ENCODE peak calls at places on chromosomes 1 and 21, in eight cellular contexts. H, P, C, L, K, T, I and Z are unnamed samples.

GRCh38 chr1:152109231-152109997 is 5.8 kb downstream of the TCHH start:
- DNase-seq in H (no peak), P (no peak), C (no peak), L (no peak), K (no peak), T (no peak), I (no peak), Z (no peak)

GRCh38 chr1:100924212-100924611 is 28.3 kb downstream of the SLC30A7 start:
- DNase-seq in H (peak), P (no peak), C (no peak), L (no peak), K (no peak), T (peak), I (no peak), Z (no peak)

GRCh38 chr1:225999912-226000337 is 782 bp upstream of the SDE2 start:
- DNase-seq in H (no peak), P (no peak), C (no peak), L (no peak), K (no peak), T (no peak), I (no peak), Z (peak)

GRCh38 chr1:12525311-12526181 is 92.5 kb downstream of the DHRS3 start:
- DNase-seq in H (no peak), P (peak), C (no peak), L (peak), K (peak), T (no peak), I (peak), Z (no peak)

GRCh38 chr1:15188145-15188544 is 34.6 kb downstream of the TMEM51 start:
- DNase-seq in H (no peak), P (no peak), C (no peak), L (peak), K (no peak), T (no peak), I (no peak), Z (no peak)

GRCh38 chr1:165075725-165076370 is 280.7 kb downstream of the LMX1A start:
- DNase-seq in H (no peak), P (no peak), C (no peak), L (no peak), K (no peak), T (peak), I (no peak), Z (no peak)

GRCh38 chr1:42993631-42994121 is 35.0 kb upstream of the SLC2A1 start:
- DNase-seq in H (no peak), P (no peak), C (no peak), L (no peak), K (peak), T (no peak), I (no peak), Z (no peak)

GRCh38 chr1:246567258-246568235 is 1.3 kb downstream of the CNST start:
- DNase-seq in H (no peak), P (no peak), C (peak), L (no peak), K (no peak), T (peak), I (no peak), Z (no peak)

GRCh38 chr1:225874431-225874830 is 7.7 kb downstream of the TMEM63A start:
- DNase-seq in H (no peak), P (no peak), C (no peak), L (no peak), K (no peak), T (no peak), I (no peak), Z (no peak)

GRCh38 chr1:201527879-201528278 is 11.0 kb upstream of the NAV1 start:
- DNase-seq in H (no peak), P (no peak), C (no peak), L (no peak), K (no peak), T (no peak), I (no peak), Z (no peak)

GRCh38 chr1:184283999-184284398 is 102.8 kb upstream of the C1orf21 start:
- DNase-seq in H (no peak), P (peak), C (no peak), L (no peak), K (peak), T (no peak), I (no peak), Z (no peak)

GRCh38 chr1:104172243-104172681 is 422.6 kb downstream of the AMY1C start:
- DNase-seq in H (no peak), P (no peak), C (no peak), L (peak), K (no peak), T (no peak), I (peak), Z (no peak)

GRCh38 chr1:64245495-64245894 is 42.1 kb downstream of the UBE2U start:
- DNase-seq in H (no peak), P (no peak), C (no peak), L (no peak), K (no peak), T (no peak), I (no peak), Z (no peak)

GRCh38 chr21:41664881-41665765 is 101.7 kb downstream of the RIPK4 start:
- DNase-seq in H (no peak), P (no peak), C (peak), L (no peak), K (no peak), T (no peak), I (no peak), Z (no peak)

GRCh38 chr1:242425232-242425631 is 99.3 kb downstream of the PLD5 start:
- DNase-seq in H (no peak), P (no peak), C (no peak), L (no peak), K (no peak), T (peak), I (no peak), Z (no peak)

GRCh38 chr21:45331521-45332257 is 44.0 kb upstream of the POFUT2 start:
- DNase-seq in H (no peak), P (no peak), C (no peak), L (peak), K (peak), T (no peak), I (no peak), Z (no peak)

GRCh38 chr1:244836135-244836521 is 670 bp downstream of the COX20 start:
- DNase-seq in H (no peak), P (no peak), C (no peak), L (no peak), K (no peak), T (no peak), I (no peak), Z (no peak)

GRCh38 chr1:24490101-24490781 is 12.4 kb upstream of the RCAN3 start:
- DNase-seq in H (no peak), P (no peak), C (no peak), L (no peak), K (no peak), T (no peak), I (no peak), Z (no peak)

GRCh38 chr1:200491097-200491496 is 81.3 kb upstream of the ZNF281 start:
- DNase-seq in H (no peak), P (no peak), C (no peak), L (no peak), K (no peak), T (no peak), I (no peak), Z (no peak)

DNA sequence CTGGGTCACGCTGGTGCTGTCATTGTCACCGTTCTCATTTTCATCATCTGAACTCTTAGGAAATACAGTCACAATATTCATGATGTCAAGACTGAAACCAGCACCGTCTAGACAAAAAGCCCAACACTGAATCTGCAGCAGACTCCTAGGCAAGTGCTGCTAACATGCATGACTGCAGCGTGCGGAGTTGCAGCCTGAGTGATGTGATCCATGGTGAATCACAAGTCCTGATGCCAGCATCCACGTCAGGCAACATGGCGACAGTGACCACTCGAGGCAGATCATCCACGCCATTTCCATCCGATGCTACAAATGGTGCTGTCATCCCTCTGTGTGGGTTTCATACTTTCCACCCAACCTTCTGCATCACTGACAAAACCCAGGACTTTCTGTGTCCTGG is 37.7 kb downstream of the MRPL37 start:
- DNase-seq in H (no peak), P (no peak), C (no peak), L (no peak), K (no peak), T (no peak), I (no peak), Z (no peak)
- TF ChIP-seq CTCF in H (no peak), P (no peak), C (no peak), L (no peak), K (no peak), T (no peak), I (no peak), Z (no peak)

DNA sequence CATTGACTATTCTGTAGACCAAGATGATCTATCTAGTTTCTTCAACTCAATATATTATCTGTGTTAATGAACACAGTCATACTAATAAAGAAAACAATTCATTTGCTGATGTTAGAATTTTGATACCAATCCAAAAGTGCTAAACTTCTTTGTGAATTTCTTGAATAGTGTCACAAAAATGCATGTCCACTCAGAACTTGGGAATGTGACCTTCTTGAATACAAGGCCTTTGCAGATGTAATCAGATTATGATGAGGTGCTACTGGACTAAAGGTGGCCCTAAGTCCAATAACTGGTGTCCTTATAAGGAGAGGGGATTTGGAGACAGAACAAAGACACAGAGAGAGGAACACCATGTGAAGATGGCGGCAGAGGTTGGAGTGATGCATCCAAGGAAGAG is 305.8 kb upstream of the ZP4 start:
- DNase-seq in H (no peak), P (no peak), C (no peak), L (no peak), K (no peak), T (no peak), I (no peak), Z (no peak)
- H3K4me3 ChIP-seq in H (no peak), P (no peak), C (no peak), L (no peak), K (no peak), T (no peak), I (no peak), Z (no peak)

GRCh38 chr1:196308171-196308570 is 300.1 kb downstream of the KCNT2 start:
- DNase-seq in H (no peak), P (no peak), C (no peak), L (no peak), K (no peak), T (no peak), I (no peak), Z (no peak)

GRCh38 chr1:196306421-196306820 is 301.8 kb downstream of the KCNT2 start:
- DNase-seq in H (no peak), P (no peak), C (no peak), L (no peak), K (no peak), T (peak), I (no peak), Z (no peak)

GRCh38 chr1:196305216-196305615 is 303.0 kb downstream of the KCNT2 start:
- DNase-seq in H (no peak), P (no peak), C (no peak), L (no peak), K (no peak), T (no peak), I (no peak), Z (no peak)

GRCh38 chr1:196312739-196313138 is 295.5 kb downstream of the KCNT2 start:
- DNase-seq in H (no peak), P (no peak), C (no peak), L (no peak), K (no peak), T (no peak), I (no peak), Z (no peak)

DNA sequence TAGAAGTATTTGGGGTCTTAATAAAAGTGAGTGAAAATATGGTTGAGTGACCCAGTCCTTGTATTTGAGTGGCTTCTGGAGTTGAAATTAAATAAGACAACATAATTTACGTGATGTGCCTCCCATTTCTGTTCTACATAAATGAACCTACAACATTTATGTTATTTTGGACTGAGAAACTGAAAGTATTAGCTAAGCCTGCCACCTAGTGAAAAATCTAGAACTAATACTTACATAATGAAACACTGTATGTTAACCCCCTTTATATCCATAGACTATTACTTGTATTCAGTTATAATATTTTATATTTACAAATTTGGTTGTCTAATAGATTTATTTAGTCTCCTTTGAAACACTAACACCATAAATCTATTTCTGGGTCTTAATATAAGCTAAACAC is 298.9 kb downstream of the KCNT2 start:
- DNase-seq in H (no peak), P (no peak), C (no peak), L (no peak), K (no peak), T (peak), I (no peak), Z (no peak)
- TF ChIP-seq CTCF in H (no peak), P (no peak), C (no peak), L (no peak), K (peak), T (no peak), I (no peak), Z (no peak)

DNA sequence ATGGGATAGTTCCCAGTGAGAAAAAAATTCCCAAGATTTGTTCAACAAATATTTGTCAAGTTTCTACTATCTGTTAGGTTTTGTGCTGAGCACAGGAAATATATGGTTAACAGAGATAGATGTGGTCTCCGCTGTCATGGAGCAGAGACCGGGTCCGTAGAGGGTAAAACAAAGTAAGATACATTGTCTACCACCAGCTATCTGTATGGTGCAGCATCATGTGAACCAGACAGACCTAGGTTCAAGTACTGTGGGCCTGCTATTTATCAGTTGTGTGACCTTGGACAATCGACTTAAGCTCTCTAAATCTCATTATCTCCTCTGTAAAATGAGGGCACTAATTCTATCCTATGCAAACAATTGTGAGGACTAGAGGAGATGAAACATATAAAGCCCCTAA is 109.8 kb downstream of the DUSP10 start:
- DNase-seq in H (no peak), P (no peak), C (no peak), L (no peak), K (no peak), T (no peak), I (no peak), Z (no peak)
- H3K4me3 ChIP-seq in H (no peak), P (no peak), C (no peak), L (no peak), K (no peak), T (no peak), I (no peak), Z (no peak)

GRCh38 chr1:7455796-7456568 is 315.1 kb upstream of the VAMP3 start:
- DNase-seq in H (no peak), P (no peak), C (no peak), L (no peak), K (no peak), T (no peak), I (no peak), Z (no peak)

GRCh38 chr1:7453038-7453437 is 318.1 kb upstream of the VAMP3 start:
- DNase-seq in H (no peak), P (no peak), C (no peak), L (no peak), K (no peak), T (no peak), I (no peak), Z (no peak)

GRCh38 chr1:7456683-7457082 is 314.4 kb upstream of the VAMP3 start:
- DNase-seq in H (no peak), P (no peak), C (no peak), L (no peak), K (no peak), T (no peak), I (no peak), Z (no peak)

GRCh38 chr1:7454895-7455784 is 316.0 kb upstream of the VAMP3 start:
- DNase-seq in H (no peak), P (no peak), C (no peak), L (no peak), K (no peak), T (no peak), I (no peak), Z (no peak)

DNA sequence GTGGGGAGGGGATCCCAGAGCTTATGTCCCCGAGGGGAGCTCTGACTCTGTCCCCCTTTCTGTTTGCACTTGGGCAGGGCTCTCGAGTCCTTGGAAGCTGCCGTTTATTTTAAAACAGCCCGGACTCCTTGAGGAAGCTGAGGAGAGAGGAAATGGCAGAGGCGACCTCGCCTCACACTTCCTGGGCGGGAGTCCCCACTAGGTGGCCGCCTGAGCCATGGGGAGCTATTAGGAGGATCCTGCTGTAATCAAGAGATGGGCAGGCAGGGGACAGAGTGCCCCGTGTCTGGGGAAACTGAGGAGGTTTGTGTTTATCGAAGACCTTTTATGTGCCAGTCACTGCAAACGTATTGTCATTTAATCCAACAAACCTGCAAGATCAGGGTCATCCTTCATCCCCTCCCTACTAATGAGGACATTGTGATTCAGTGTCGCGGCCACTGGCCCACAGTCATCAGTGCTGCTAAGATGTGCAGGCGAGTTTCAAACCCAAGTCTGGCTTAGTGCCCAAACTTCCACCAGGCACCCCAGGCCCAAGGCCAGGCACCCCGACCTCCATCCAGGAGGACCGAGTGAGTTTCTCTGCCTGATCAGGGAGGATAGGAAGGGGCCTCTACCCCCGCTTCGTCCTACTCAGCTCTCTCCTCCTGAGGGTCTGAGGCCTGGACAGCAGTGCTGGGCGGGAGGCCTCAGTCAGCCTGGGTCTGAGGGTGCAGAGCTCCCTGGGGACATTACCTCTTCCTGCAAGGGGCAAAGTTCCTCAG is 316.9 kb upstream of the VAMP3 start:
- DNase-seq in H (no peak), P (peak), C (no peak), L (no peak), K (peak), T (peak), I (no peak), Z (no peak)
- TF ChIP-seq CTCF in H (no peak), P (peak), C (peak), L (peak), K (peak), T (peak), I (no peak), Z (peak)

GRCh38 chr1:227886993-227887696 is 60.6 kb downstream of the WNT9A start:
- DNase-seq in H (no peak), P (peak), C (no peak), L (peak), K (peak), T (no peak), I (peak), Z (no peak)

GRCh38 chr1:227885135-227885647 is 62.5 kb downstream of the WNT9A start:
- DNase-seq in H (peak), P (no peak), C (no peak), L (peak), K (no peak), T (no peak), I (no peak), Z (no peak)

GRCh38 chr1:227887697-227888403 is 59.9 kb downstream of the WNT9A start:
- DNase-seq in H (no peak), P (peak), C (no peak), L (peak), K (peak), T (no peak), I (peak), Z (no peak)

GRCh38 chr1:227885648-227886502 is 61.9 kb downstream of the WNT9A start:
- DNase-seq in H (peak), P (peak), C (no peak), L (peak), K (peak), T (peak), I (peak), Z (no peak)

GRCh38 chr1:227886503-227886961 is 61.2 kb downstream of the WNT9A start:
- DNase-seq in H (peak), P (no peak), C (no peak), L (peak), K (no peak), T (no peak), I (peak), Z (no peak)
- H3K4me3 ChIP-seq in H (peak), P (peak), C (no peak), L (peak), K (peak), T (peak), I (peak), Z (no peak)